ENCODE peak calls at places on chromosomes 12 and 14, in ten cellular contexts. B is H1, O is tibial nerve, A is mucosa of descending colon, K is GM12865, I is ascending aorta, W is left ventricle myocardium inferior, H is psoas muscle, C is AG10803, G is fibroblast of lung. M is an unnamed sample.

GRCh38 chr14:51780741-51781140 is 79.7 kb upstream of the GNG2 start:
- DNase-seq in B (no peak), O (no peak), A (no peak), K (no peak), I (no peak), W (no peak), H (no peak), C (peak), G (peak), M (no peak)

GRCh38 chr12:42325776-42326465 is at the start of the genes PPHLN1 and ZCRB1:
- DNase-seq in B (peak), O (peak), A (peak), K (peak), I (peak), W (peak), H (peak), C (peak), G (peak), M (peak)

GRCh38 chr14:95421741-95422140 is 94.7 kb downstream of the SYNE3 start:
- DNase-seq in B (no peak), O (no peak), A (no peak), K (no peak), I (no peak), W (no peak), H (no peak), C (no peak), G (no peak), M (no peak)

GRCh38 chr14:98501836-98502235 is 770.2 kb downstream of the BCL11B start:
- DNase-seq in B (no peak), O (no peak), A (no peak), K (no peak), I (no peak), W (no peak), H (no peak), C (no peak), G (peak), M (peak)

GRCh38 chr12:123046431-123046830 is 66.0 kb downstream of the ARL6IP4 start:
- DNase-seq in B (no peak), O (no peak), A (no peak), K (no peak), I (no peak), W (no peak), H (no peak), C (no peak), G (no peak), M (no peak)

GRCh38 chr14:69850086-69850735 is 29.0 kb upstream of the SMOC1 start:
- DNase-seq in B (no peak), O (no peak), A (peak), K (no peak), I (no peak), W (no peak), H (peak), C (no peak), G (peak), M (peak)

GRCh38 chr12:946656-947055 is 2.8 kb downstream of the RAD52 start:
- DNase-seq in B (no peak), O (no peak), A (no peak), K (peak), I (no peak), W (no peak), H (no peak), C (peak), G (peak), M (no peak)

GRCh38 chr12:95608252-95609033 is 57.2 kb upstream of the USP44 start:
- DNase-seq in B (peak), O (peak), A (no peak), K (no peak), I (peak), W (peak), H (peak), C (peak), G (peak), M (peak)

GRCh38 chr14:74906923-74907620 is 16.0 kb downstream of the RPS6KL1 start:
- DNase-seq in B (no peak), O (no peak), A (peak), K (no peak), I (no peak), W (no peak), H (peak), C (no peak), G (no peak), M (no peak)

GRCh38 chr14:102914474-102915291 is 7.8 kb upstream of the AMN start:
- DNase-seq in B (no peak), O (no peak), A (peak), K (no peak), I (no peak), W (no peak), H (peak), C (no peak), G (no peak), M (no peak)

GRCh38 chr14:77580964-77581505 is 35.4 kb downstream of the SPTLC2 start:
- DNase-seq in B (no peak), O (no peak), A (no peak), K (peak), I (no peak), W (no peak), H (no peak), C (peak), G (peak), M (peak)

GRCh38 chr12:79217306-79217705 is 352.7 kb downstream of the SYT1 start:
- DNase-seq in B (no peak), O (no peak), A (no peak), K (no peak), I (no peak), W (no peak), H (no peak), C (no peak), G (no peak), M (no peak)

GRCh38 chr14:73712540-73713141 is 1.5 kb downstream of the PNMA1 start:
- DNase-seq in B (no peak), O (no peak), A (no peak), K (peak), I (no peak), W (no peak), H (no peak), C (no peak), G (peak), M (peak)

GRCh38 chr14:29548948-29549370 is 378.7 kb downstream of the PRKD1 start:
- DNase-seq in B (no peak), O (peak), A (no peak), K (peak), I (no peak), W (no peak), H (no peak), C (peak), G (peak), M (peak)

GRCh38 chr12:6778212-6778570 is 5.9 kb downstream of the LAG3 start:
- DNase-seq in B (no peak), O (no peak), A (no peak), K (no peak), I (no peak), W (peak), H (peak), C (peak), G (peak), M (no peak)

GRCh38 chr14:103030741-103031565 is 26.4 kb downstream of the CDC42BPB start:
- DNase-seq in B (no peak), O (no peak), A (no peak), K (no peak), I (peak), W (no peak), H (no peak), C (peak), G (no peak), M (no peak)

GRCh38 chr14:72753044-72753710 is 140.7 kb downstream of the DPF3 start:
- DNase-seq in B (no peak), O (no peak), A (no peak), K (no peak), I (no peak), W (no peak), H (no peak), C (no peak), G (no peak), M (no peak)

GRCh38 chr14:35403085-35403396 is 1.5 kb downstream of the NFKBIA start:
- DNase-seq in B (no peak), O (peak), A (peak), K (peak), I (no peak), W (peak), H (peak), C (no peak), G (peak), M (peak)

GRCh38 chr12:55049676-55050075 is 29.9 kb downstream of the NEUROD4 start:
- DNase-seq in B (no peak), O (no peak), A (no peak), K (no peak), I (no peak), W (no peak), H (no peak), C (no peak), G (no peak), M (no peak)

GRCh38 chr14:20714593-20715250 is 26.2 kb downstream of the ANG start:
- DNase-seq in B (no peak), O (peak), A (peak), K (no peak), I (peak), W (peak), H (peak), C (peak), G (no peak), M (peak)

GRCh38 chr12:110794623-110795280 is 52.0 kb upstream of the CCDC63 start:
- DNase-seq in B (no peak), O (no peak), A (peak), K (peak), I (no peak), W (peak), H (peak), C (peak), G (no peak), M (no peak)

GRCh38 chr14:76564471-76565119 is 188.7 kb downstream of the ESRRB start:
- DNase-seq in B (no peak), O (no peak), A (no peak), K (peak), I (no peak), W (no peak), H (no peak), C (no peak), G (no peak), M (no peak)

GRCh38 chr14:89378119-89378518 is 38.9 kb downstream of the FOXN3 start:
- DNase-seq in B (no peak), O (no peak), A (no peak), K (peak), I (peak), W (no peak), H (no peak), C (no peak), G (peak), M (peak)

GRCh38 chr12:68336754-68337343 is 4.7 kb upstream of the MDM1 start:
- DNase-seq in B (no peak), O (no peak), A (no peak), K (no peak), I (no peak), W (no peak), H (no peak), C (no peak), G (no peak), M (no peak)

GRCh38 chr14:73491256-73491976 is 683 bp downstream of the RIOX1 start:
- DNase-seq in B (no peak), O (peak), A (peak), K (peak), I (peak), W (peak), H (peak), C (peak), G (peak), M (peak)

DNA sequence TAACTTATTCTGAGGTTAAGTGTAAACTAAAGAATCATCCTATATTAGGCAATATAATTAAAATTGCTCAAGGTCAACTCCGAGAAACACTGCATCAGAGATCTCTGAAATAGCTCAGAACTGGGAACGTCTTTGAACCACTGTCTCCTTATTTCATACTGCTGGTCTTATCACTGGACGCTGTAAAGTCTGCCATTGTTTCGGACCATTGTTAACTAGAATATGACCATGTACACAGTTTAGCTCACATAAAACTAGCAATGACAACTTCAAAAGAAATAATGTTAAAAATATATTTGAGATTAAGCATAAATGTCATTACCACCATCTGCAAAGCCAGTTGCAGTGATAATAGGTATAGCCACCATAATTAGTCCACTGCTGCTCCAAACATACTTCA is 2.9 kb downstream of the ABCD2 start:
- DNase-seq in B (no peak), O (no peak), A (no peak), K (no peak), I (no peak), W (no peak), H (no peak), C (no peak), G (no peak), M (no peak)
- H3K4me3 ChIP-seq in B (no peak), O (no peak), A (no peak), K (peak), I (no peak), W (peak), H (no peak), C (no peak), G (no peak), M (no peak)

GRCh38 chr14:65045011-65045410 is 57.3 kb downstream of the MAX start:
- DNase-seq in B (no peak), O (no peak), A (no peak), K (no peak), I (no peak), W (no peak), H (no peak), C (no peak), G (no peak), M (no peak)
- H3K4me3 ChIP-seq in B (no peak), O (no peak), A (no peak), K (no peak), I (no peak), W (no peak), H (no peak), C (no peak), G (no peak), M (no peak)

GRCh38 chr14:91241848-91242247 is 2.7 kb downstream of the GPR68 start:
- DNase-seq in B (no peak), O (no peak), A (no peak), K (peak), I (no peak), W (no peak), H (no peak), C (no peak), G (no peak), M (no peak)
- H3K4me3 ChIP-seq in B (no peak), O (peak), A (no peak), K (peak), I (no peak), W (no peak), H (no peak), C (no peak), G (no peak), M (no peak)

GRCh38 chr12:12759234-12759915 is 26.1 kb upstream of the APOLD1 start:
- DNase-seq in B (no peak), O (no peak), A (no peak), K (no peak), I (no peak), W (no peak), H (no peak), C (no peak), G (no peak), M (no peak)
- H3K4me3 ChIP-seq in B (no peak), O (no peak), A (no peak), K (no peak), I (no peak), W (no peak), H (no peak), C (no peak), G (no peak), M (no peak)

DNA sequence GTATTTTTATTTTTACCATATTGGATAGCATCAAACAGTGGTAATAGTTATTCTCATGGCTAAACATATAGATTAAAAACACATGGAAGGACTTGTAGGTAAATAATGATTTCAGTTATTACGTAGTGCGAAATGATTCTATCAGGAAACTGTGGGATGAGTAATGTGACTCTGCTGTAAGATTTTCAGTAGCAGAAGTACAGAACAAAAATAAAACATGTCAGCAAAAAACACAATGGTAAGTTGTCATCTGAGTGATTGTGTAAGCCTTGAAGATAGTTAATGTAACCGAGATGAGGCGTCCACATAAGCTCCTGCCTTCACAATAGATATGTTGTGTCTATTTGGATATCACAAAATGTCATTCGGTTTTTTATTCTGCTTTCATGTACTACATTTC is 99.8 kb downstream of the BORCS5 start:
- DNase-seq in B (no peak), O (no peak), A (no peak), K (no peak), I (no peak), W (no peak), H (no peak), C (no peak), G (peak), M (peak)
- H3K4me3 ChIP-seq in B (no peak), O (no peak), A (no peak), K (no peak), I (no peak), W (no peak), H (no peak), C (no peak), G (no peak), M (no peak)

GRCh38 chr14:104390941-104391901 is 188.3 kb upstream of the C14orf180 start:
- DNase-seq in B (no peak), O (no peak), A (no peak), K (no peak), I (peak), W (peak), H (no peak), C (no peak), G (no peak), M (no peak)
- H3K4me3 ChIP-seq in B (no peak), O (no peak), A (no peak), K (no peak), I (no peak), W (no peak), H (no peak), C (no peak), G (no peak), M (no peak)

DNA sequence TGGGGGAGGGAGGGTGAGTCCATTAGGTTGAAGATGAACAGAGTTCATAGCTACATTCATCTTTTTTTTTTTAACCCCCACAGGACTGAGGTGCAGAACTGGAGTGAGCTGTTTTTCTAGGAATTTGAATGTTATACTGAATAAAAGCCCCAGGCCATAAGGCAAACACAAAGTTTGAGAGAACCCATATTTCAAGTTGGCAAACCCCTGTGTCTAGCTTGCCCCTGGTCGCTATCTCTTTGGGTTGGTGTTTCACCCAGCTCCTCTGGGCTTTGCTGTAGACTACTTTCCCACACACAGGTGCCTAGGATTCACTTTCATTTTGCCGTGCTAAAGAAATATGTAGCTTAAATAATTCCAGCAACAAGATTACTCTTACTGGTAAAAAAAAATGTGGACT is 5.2 kb upstream of the LMO3 start:
- DNase-seq in B (no peak), O (no peak), A (no peak), K (peak), I (no peak), W (no peak), H (no peak), C (no peak), G (no peak), M (no peak)
- H3K4me3 ChIP-seq in B (no peak), O (no peak), A (no peak), K (peak), I (peak), W (peak), H (no peak), C (no peak), G (no peak), M (no peak)

GRCh38 chr12:113364698-113365097 is 6.3 kb downstream of the PLBD2 start:
- DNase-seq in B (no peak), O (no peak), A (no peak), K (no peak), I (no peak), W (no peak), H (no peak), C (no peak), G (no peak), M (no peak)

GRCh38 chr12:113361574-113362370 is 3.4 kb downstream of the PLBD2 start:
- DNase-seq in B (no peak), O (no peak), A (no peak), K (no peak), I (no peak), W (no peak), H (no peak), C (peak), G (no peak), M (no peak)

GRCh38 chr12:113359939-113360748 is 1.8 kb downstream of the PLBD2 start:
- DNase-seq in B (no peak), O (no peak), A (no peak), K (no peak), I (no peak), W (peak), H (no peak), C (peak), G (peak), M (no peak)

GRCh38 chr12:113358381-113359132 is at the start of gene PLBD2:
- DNase-seq in B (peak), O (peak), A (peak), K (peak), I (peak), W (peak), H (peak), C (peak), G (peak), M (peak)

GRCh38 chr12:113359133-113359938 is 949 bp downstream of the PLBD2 start:
- DNase-seq in B (no peak), O (peak), A (peak), K (no peak), I (no peak), W (peak), H (peak), C (peak), G (peak), M (no peak)
- H3K4me3 ChIP-seq in B (peak), O (peak), A (peak), K (peak), I (peak), W (peak), H (peak), C (peak), G (peak), M (peak)

GRCh38 chr12:112907415-112908157 is 824 bp downstream of the OAS1 start:
- DNase-seq in B (no peak), O (no peak), A (no peak), K (peak), I (no peak), W (no peak), H (no peak), C (no peak), G (no peak), M (no peak)
- H3K4me3 ChIP-seq in B (no peak), O (peak), A (peak), K (peak), I (peak), W (peak), H (peak), C (no peak), G (no peak), M (no peak)

DNA sequence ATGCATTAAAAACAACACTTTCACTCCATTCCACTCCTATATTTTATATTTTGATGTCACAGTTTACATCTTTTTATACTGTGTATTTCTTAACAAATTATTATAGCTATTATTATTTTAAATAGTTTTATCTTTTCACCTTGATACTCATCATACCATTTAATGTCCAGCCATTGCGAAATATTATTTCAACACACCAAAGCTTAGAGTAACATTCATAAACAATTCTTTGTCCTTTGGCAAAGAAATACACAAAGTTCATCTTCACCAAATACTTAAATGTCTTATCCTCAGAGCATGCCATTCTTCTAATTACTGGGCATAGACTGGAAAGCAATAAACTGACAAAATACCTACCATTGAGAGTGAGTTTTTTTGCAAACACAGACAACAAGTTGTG is 1963.4 kb upstream of the FLRT2 start:
- DNase-seq in B (no peak), O (no peak), A (no peak), K (no peak), I (no peak), W (no peak), H (no peak), C (no peak), G (no peak), M (no peak)
- H3K4me3 ChIP-seq in B (no peak), O (no peak), A (no peak), K (no peak), I (no peak), W (no peak), H (no peak), C (no peak), G (no peak), M (no peak)